ENCODE peak calls at places on chromosomes 11 and 22, in ten cellular contexts. Y, J, Q, B, I, A, V, Z, C and P are unnamed samples.

GRCh38 chr22:41197046-41197807 is 7.9 kb upstream of the L3MBTL2 start:
- DNase-seq in Y (peak), J (peak), Q (peak), B (peak), I (peak), A (peak), V (peak), Z (peak), C (peak), P (peak)

GRCh38 chr11:111586305-111586915 is 15.8 kb upstream of the SIK2 start:
- DNase-seq in Y (no peak), J (peak), Q (peak), B (no peak), I (peak), A (peak), V (peak), Z (peak), C (peak), P (peak)

GRCh38 chr11:11449327-11449726 is 96.3 kb upstream of the CSNK2A3 start:
- DNase-seq in Y (no peak), J (no peak), Q (no peak), B (no peak), I (no peak), A (no peak), V (no peak), Z (no peak), C (no peak), P (no peak)

GRCh38 chr11:116294630-116295029 is 478.2 kb downstream of the BUD13 start:
- DNase-seq in Y (no peak), J (no peak), Q (peak), B (no peak), I (no peak), A (no peak), V (peak), Z (no peak), C (no peak), P (peak)

GRCh38 chr11:15911377-15912044 is 444.8 kb downstream of the SOX6 start:
- DNase-seq in Y (no peak), J (peak), Q (peak), B (peak), I (peak), A (peak), V (peak), Z (no peak), C (no peak), P (no peak)

GRCh38 chr11:44992181-44992582 is 41.5 kb upstream of the TP53I11 start:
- DNase-seq in Y (no peak), J (peak), Q (no peak), B (peak), I (no peak), A (no peak), V (no peak), Z (no peak), C (no peak), P (no peak)

GRCh38 chr11:59802639-59803176 is 7.9 kb downstream of the MRPL16 start:
- DNase-seq in Y (peak), J (peak), Q (peak), B (no peak), I (peak), A (peak), V (peak), Z (peak), C (peak), P (peak)

GRCh38 chr22:49983148-49984042 is 22.8 kb downstream of the PIM3 start:
- DNase-seq in Y (no peak), J (no peak), Q (no peak), B (no peak), I (no peak), A (peak), V (no peak), Z (peak), C (no peak), P (no peak)

GRCh38 chr11:45470151-45471001 is 184.2 kb upstream of the SYT13 start:
- DNase-seq in Y (no peak), J (peak), Q (peak), B (peak), I (no peak), A (no peak), V (no peak), Z (no peak), C (no peak), P (peak)

GRCh38 chr22:41140365-41140957 is 48.1 kb downstream of the EP300 start:
- DNase-seq in Y (no peak), J (peak), Q (peak), B (no peak), I (no peak), A (peak), V (no peak), Z (no peak), C (no peak), P (no peak)

GRCh38 chr11:116563028-116563712 is 209.6 kb downstream of the BUD13 start:
- DNase-seq in Y (no peak), J (peak), Q (peak), B (no peak), I (no peak), A (peak), V (peak), Z (no peak), C (no peak), P (no peak)

GRCh38 chr22:38180841-38181452 is 683 bp downstream of the PLA2G6 start:
- DNase-seq in Y (no peak), J (no peak), Q (no peak), B (no peak), I (peak), A (peak), V (no peak), Z (peak), C (no peak), P (no peak)

GRCh38 chr11:3959918-3960295 is 104.4 kb downstream of the STIM1 start:
- DNase-seq in Y (no peak), J (no peak), Q (peak), B (no peak), I (no peak), A (no peak), V (peak), Z (no peak), C (no peak), P (no peak)

GRCh38 chr11:32431657-32432056 is 3.7 kb downstream of the WT1 start:
- DNase-seq in Y (no peak), J (no peak), Q (no peak), B (no peak), I (no peak), A (no peak), V (no peak), Z (no peak), C (no peak), P (no peak)

GRCh38 chr11:69921429-69922014 is 102.3 kb upstream of the FGF3 start:
- DNase-seq in Y (no peak), J (no peak), Q (no peak), B (no peak), I (no peak), A (no peak), V (no peak), Z (no peak), C (no peak), P (no peak)

GRCh38 chr22:48276933-48277867 is 1514.8 kb downstream of the TBC1D22A start:
- DNase-seq in Y (no peak), J (no peak), Q (no peak), B (no peak), I (no peak), A (peak), V (no peak), Z (no peak), C (no peak), P (no peak)

GRCh38 chr22:48807155-48807554 is 1020.5 kb downstream of the BRD1 start:
- DNase-seq in Y (no peak), J (no peak), Q (no peak), B (no peak), I (no peak), A (peak), V (no peak), Z (no peak), C (no peak), P (no peak)

GRCh38 chr11:57248780-57249383 is 11.8 kb upstream of the APLNR start:
- DNase-seq in Y (peak), J (peak), Q (peak), B (peak), I (peak), A (peak), V (peak), Z (peak), C (peak), P (peak)

GRCh38 chr11:17762309-17762974 is 27.9 kb downstream of the KCNC1 start:
- DNase-seq in Y (no peak), J (no peak), Q (no peak), B (no peak), I (no peak), A (no peak), V (no peak), Z (no peak), C (no peak), P (no peak)

GRCh38 chr22:45785458-45785857 is 113.8 kb downstream of the ATXN10 start:
- DNase-seq in Y (no peak), J (peak), Q (no peak), B (no peak), I (peak), A (no peak), V (peak), Z (no peak), C (no peak), P (no peak)

GRCh38 chr11:133175111-133175510 is 357.2 kb downstream of the OPCML start:
- DNase-seq in Y (no peak), J (no peak), Q (no peak), B (no peak), I (no peak), A (no peak), V (no peak), Z (no peak), C (no peak), P (no peak)

GRCh38 chr22:27714076-27714475 is 87.5 kb downstream of the MN1 start:
- DNase-seq in Y (no peak), J (no peak), Q (no peak), B (no peak), I (no peak), A (no peak), V (no peak), Z (no peak), C (no peak), P (no peak)

GRCh38 chr22:25448435-25449051 is 115.9 kb upstream of the GRK3 start:
- DNase-seq in Y (no peak), J (peak), Q (peak), B (no peak), I (no peak), A (no peak), V (peak), Z (peak), C (peak), P (peak)

GRCh38 chr11:57083641-57084385 is 95.1 kb downstream of the OR5AK2 start:
- DNase-seq in Y (no peak), J (no peak), Q (no peak), B (no peak), I (no peak), A (no peak), V (no peak), Z (no peak), C (no peak), P (no peak)

GRCh38 chr11:126339073-126339865 is 16.2 kb upstream of the ST3GAL4 start:
- DNase-seq in Y (no peak), J (peak), Q (no peak), B (no peak), I (no peak), A (no peak), V (peak), Z (no peak), C (no peak), P (no peak)

GRCh38 chr11:67608486-67608885 is 1.8 kb downstream of the NDUFV1 start:
- DNase-seq in Y (no peak), J (no peak), Q (no peak), B (no peak), I (no peak), A (no peak), V (no peak), Z (no peak), C (no peak), P (no peak)

GRCh38 chr22:27405672-27406388 is 395.7 kb downstream of the MN1 start:
- DNase-seq in Y (peak), J (peak), Q (peak), B (peak), I (peak), A (peak), V (peak), Z (peak), C (peak), P (no peak)

GRCh38 chr11:13944016-13944415 is 18.5 kb upstream of the SPON1 start:
- DNase-seq in Y (no peak), J (no peak), Q (no peak), B (no peak), I (no peak), A (no peak), V (no peak), Z (no peak), C (no peak), P (no peak)

GRCh38 chr11:62603771-62604170 is 2.1 kb upstream of the MTA2 start:
- DNase-seq in Y (no peak), J (no peak), Q (no peak), B (peak), I (no peak), A (no peak), V (no peak), Z (no peak), C (no peak), P (no peak)

GRCh38 chr11:40393511-40393910 is 1065.9 kb downstream of the LRRC4C start:
- DNase-seq in Y (no peak), J (no peak), Q (no peak), B (no peak), I (no peak), A (peak), V (no peak), Z (no peak), C (no peak), P (no peak)

GRCh38 chr11:81004576-81004975 is 1563.7 kb upstream of the TENM4 start:
- DNase-seq in Y (no peak), J (no peak), Q (no peak), B (no peak), I (no peak), A (peak), V (no peak), Z (no peak), C (no peak), P (no peak)

GRCh38 chr22:29359469-29359868 is 28.9 kb downstream of the AP1B1 start:
- DNase-seq in Y (peak), J (peak), Q (peak), B (peak), I (peak), A (peak), V (peak), Z (no peak), C (peak), P (peak)

GRCh38 chr11:45471002-45471665 is 185.0 kb upstream of the SYT13 start:
- DNase-seq in Y (no peak), J (no peak), Q (no peak), B (no peak), I (no peak), A (no peak), V (no peak), Z (no peak), C (no peak), P (no peak)

GRCh38 chr11:24760681-24761080 is 263.8 kb downstream of the LUZP2 start:
- DNase-seq in Y (no peak), J (no peak), Q (no peak), B (no peak), I (no peak), A (no peak), V (peak), Z (no peak), C (no peak), P (no peak)

GRCh38 chr11:116651098-116651756 is 121.6 kb downstream of the BUD13 start:
- DNase-seq in Y (no peak), J (no peak), Q (no peak), B (no peak), I (no peak), A (no peak), V (no peak), Z (no peak), C (no peak), P (no peak)

GRCh38 chr11:75853971-75854370 is 39.0 kb downstream of the UVRAG start:
- DNase-seq in Y (no peak), J (no peak), Q (no peak), B (no peak), I (no peak), A (no peak), V (no peak), Z (no peak), C (no peak), P (no peak)

GRCh38 chr11:68977781-68978625 is 2.8 kb downstream of the MRGPRD start:
- DNase-seq in Y (no peak), J (no peak), Q (no peak), B (no peak), I (no peak), A (no peak), V (no peak), Z (no peak), C (no peak), P (no peak)

GRCh38 chr11:78418584-78419211 is 1.1 kb upstream of the GAB2 start:
- DNase-seq in Y (no peak), J (peak), Q (no peak), B (no peak), I (no peak), A (no peak), V (peak), Z (no peak), C (no peak), P (peak)